ENCODE peak calls at places on chromosomes 4 and X, in four cellular contexts. One of them, this sample, is unnamed.

GRCh38 chr4:171242831-171243230 is 570.4 kb upstream of the GALNTL6 start:
- DNase-seq in mesenteric fat pad: no peak
- DNase-seq in Calu3: no peak
- DNase-seq in DMS 273 treated with DMSO at 0.1 percent for 48 hours: no peak
- DNase-seq in this sample: no peak

GRCh38 chr4:119211856-119212250 is 660 bp upstream of the USP53 start:
- DNase-seq in mesenteric fat pad: no peak
- DNase-seq in DMS 273 treated with DMSO at 0.1 percent for 48 hours: no peak
- DNase-seq in Calu3: no peak
- DNase-seq in this sample: peak

GRCh38 chr4:166493828-166494432 is 620.9 kb downstream of the TLL1 start:
- DNase-seq in mesenteric fat pad: no peak
- DNase-seq in Calu3: no peak
- DNase-seq in DMS 273 treated with DMSO at 0.1 percent for 48 hours: no peak
- DNase-seq in this sample: no peak

GRCh38 chr4:25795566-25796454 is 67.0 kb downstream of the SEL1L3 start:
- DNase-seq in DMS 273 treated with DMSO at 0.1 percent for 48 hours: no peak
- DNase-seq in mesenteric fat pad: no peak
- DNase-seq in Calu3: no peak
- DNase-seq in this sample: no peak

GRCh38 chr4:38753021-38753806 is 29.6 kb downstream of the TLR10 start:
- DNase-seq in Calu3: peak
- DNase-seq in mesenteric fat pad: no peak
- DNase-seq in DMS 273 treated with DMSO at 0.1 percent for 48 hours: peak
- DNase-seq in this sample: no peak

GRCh38 chr4:34200535-34200934 is 2043.8 kb downstream of the ARAP2 start:
- DNase-seq in mesenteric fat pad: no peak
- DNase-seq in Calu3: no peak
- DNase-seq in DMS 273 treated with DMSO at 0.1 percent for 48 hours: no peak
- DNase-seq in this sample: no peak

GRCh38 chrX:22627576-22627975 is 354.9 kb downstream of the CBLL2 start:
- DNase-seq in mesenteric fat pad: no peak
- DNase-seq in Calu3: no peak
- DNase-seq in DMS 273 treated with DMSO at 0.1 percent for 48 hours: no peak
- DNase-seq in this sample: no peak

GRCh38 chr4:89752932-89753598 is 83.9 kb downstream of the SNCA start:
- DNase-seq in mesenteric fat pad: no peak
- DNase-seq in DMS 273 treated with DMSO at 0.1 percent for 48 hours: no peak
- DNase-seq in Calu3: no peak
- DNase-seq in this sample: peak

GRCh38 chrX:142998447-142999208 is 27.1 kb upstream of the SPANXN4 start:
- DNase-seq in mesenteric fat pad: no peak
- DNase-seq in DMS 273 treated with DMSO at 0.1 percent for 48 hours: no peak
- DNase-seq in Calu3: no peak
- DNase-seq in this sample: no peak